ENCODE peak calls at places on chromosomes 6 and 20, in nine cellular contexts. One of them, this sample, is unnamed.
A peak's percentile ranks its signal among the peaks of the same experiment; 100 is the strongest.

GRCh38 chr20:59985864-59986263 is 27.6 kb downstream of the CDH26 start:
- DNase-seq in suprapubic skin: no peak
- DNase-seq in activated CD4-positive, alpha-beta T cell treated with anti-CD3 and anti-CD28 coated beads, Interleukin-2, amount 10 ng/mL, durations not matched to agents 7 days and 5 days: peak; percentile 12
- DNase-seq in substantia nigra: no peak
- DNase-seq in T-helper 22 cell: no peak
- DNase-seq in HCT116: no peak
- DNase-seq in stimulated activated CD4-positive, alpha-beta T cell treated with anti-CD3 and anti-CD28 coated beads, Interleukin-2, amount 100 ng/mL, for 48 hours: no peak
- DNase-seq in fibroblast of the aortic adventitia: no peak
- DNase-seq in MV-4-11: peak; percentile 43
- DNase-seq in this sample: no peak

GRCh38 chr6:152952866-152953509 is 29.9 kb downstream of the FBXO5 start:
- DNase-seq in suprapubic skin: no peak
- DNase-seq in activated CD4-positive, alpha-beta T cell treated with anti-CD3 and anti-CD28 coated beads, Interleukin-2, amount 10 ng/mL, durations not matched to agents 7 days and 5 days: peak; percentile 9
- DNase-seq in substantia nigra: no peak
- DNase-seq in T-helper 22 cell: no peak
- DNase-seq in HCT116: peak; percentile 32
- DNase-seq in stimulated activated CD4-positive, alpha-beta T cell treated with anti-CD3 and anti-CD28 coated beads, Interleukin-2, amount 100 ng/mL, for 48 hours: no peak
- DNase-seq in fibroblast of the aortic adventitia: peak; percentile 71
- DNase-seq in MV-4-11: peak; percentile 17
- DNase-seq in this sample: no peak

GRCh38 chr6:73382462-73383113 is 12.0 kb upstream of the DDX43 start:
- DNase-seq in suprapubic skin: no peak
- DNase-seq in activated CD4-positive, alpha-beta T cell treated with anti-CD3 and anti-CD28 coated beads, Interleukin-2, amount 10 ng/mL, durations not matched to agents 7 days and 5 days: no peak
- DNase-seq in substantia nigra: no peak
- DNase-seq in T-helper 22 cell: no peak
- DNase-seq in HCT116: peak; percentile 15
- DNase-seq in stimulated activated CD4-positive, alpha-beta T cell treated with anti-CD3 and anti-CD28 coated beads, Interleukin-2, amount 100 ng/mL, for 48 hours: no peak
- DNase-seq in fibroblast of the aortic adventitia: no peak
- DNase-seq in MV-4-11: no peak
- DNase-seq in this sample: no peak

GRCh38 chr6:81838031-81838430 is 85.5 kb upstream of the TENT5A start:
- DNase-seq in suprapubic skin: no peak
- DNase-seq in activated CD4-positive, alpha-beta T cell treated with anti-CD3 and anti-CD28 coated beads, Interleukin-2, amount 10 ng/mL, durations not matched to agents 7 days and 5 days: no peak
- DNase-seq in substantia nigra: no peak
- DNase-seq in T-helper 22 cell: no peak
- DNase-seq in HCT116: no peak
- DNase-seq in stimulated activated CD4-positive, alpha-beta T cell treated with anti-CD3 and anti-CD28 coated beads, Interleukin-2, amount 100 ng/mL, for 48 hours: no peak
- DNase-seq in fibroblast of the aortic adventitia: peak; percentile 71
- DNase-seq in MV-4-11: no peak
- DNase-seq in this sample: no peak

GRCh38 chr6:162733489-162733888 is 5.7 kb downstream of the PACRG start:
- DNase-seq in suprapubic skin: no peak
- DNase-seq in activated CD4-positive, alpha-beta T cell treated with anti-CD3 and anti-CD28 coated beads, Interleukin-2, amount 10 ng/mL, durations not matched to agents 7 days and 5 days: peak; percentile 15
- DNase-seq in substantia nigra: no peak
- DNase-seq in T-helper 22 cell: no peak
- DNase-seq in HCT116: no peak
- DNase-seq in stimulated activated CD4-positive, alpha-beta T cell treated with anti-CD3 and anti-CD28 coated beads, Interleukin-2, amount 100 ng/mL, for 48 hours: no peak
- DNase-seq in fibroblast of the aortic adventitia: no peak
- DNase-seq in MV-4-11: peak; percentile 36
- DNase-seq in this sample: peak; percentile 10

GRCh38 chr6:49300443-49300842 is 162.6 kb downstream of the MMUT start:
- DNase-seq in suprapubic skin: no peak
- DNase-seq in activated CD4-positive, alpha-beta T cell treated with anti-CD3 and anti-CD28 coated beads, Interleukin-2, amount 10 ng/mL, durations not matched to agents 7 days and 5 days: no peak
- DNase-seq in substantia nigra: no peak
- DNase-seq in T-helper 22 cell: no peak
- DNase-seq in HCT116: no peak
- DNase-seq in stimulated activated CD4-positive, alpha-beta T cell treated with anti-CD3 and anti-CD28 coated beads, Interleukin-2, amount 100 ng/mL, for 48 hours: no peak
- DNase-seq in fibroblast of the aortic adventitia: no peak
- DNase-seq in MV-4-11: no peak
- DNase-seq in this sample: no peak

GRCh38 chr20:63617876-63618265 is 9.0 kb downstream of the GMEB2 start:
- DNase-seq in suprapubic skin: no peak
- DNase-seq in activated CD4-positive, alpha-beta T cell treated with anti-CD3 and anti-CD28 coated beads, Interleukin-2, amount 10 ng/mL, durations not matched to agents 7 days and 5 days: no peak
- DNase-seq in substantia nigra: no peak
- DNase-seq in T-helper 22 cell: no peak
- DNase-seq in HCT116: no peak
- DNase-seq in stimulated activated CD4-positive, alpha-beta T cell treated with anti-CD3 and anti-CD28 coated beads, Interleukin-2, amount 100 ng/mL, for 48 hours: no peak
- DNase-seq in fibroblast of the aortic adventitia: no peak
- DNase-seq in MV-4-11: no peak
- DNase-seq in this sample: no peak

GRCh38 chr20:21101453-21102251 is 4.5 kb downstream of the LINC00237 start:
- DNase-seq in suprapubic skin: no peak
- DNase-seq in activated CD4-positive, alpha-beta T cell treated with anti-CD3 and anti-CD28 coated beads, Interleukin-2, amount 10 ng/mL, durations not matched to agents 7 days and 5 days: no peak
- DNase-seq in substantia nigra: peak; percentile 42
- DNase-seq in T-helper 22 cell: no peak
- DNase-seq in HCT116: no peak
- DNase-seq in stimulated activated CD4-positive, alpha-beta T cell treated with anti-CD3 and anti-CD28 coated beads, Interleukin-2, amount 100 ng/mL, for 48 hours: no peak
- DNase-seq in fibroblast of the aortic adventitia: no peak
- DNase-seq in MV-4-11: no peak
- DNase-seq in this sample: peak; percentile 17

GRCh38 chr6:170388113-170388512 is 81.6 kb downstream of the FAM120B start:
- DNase-seq in suprapubic skin: no peak
- DNase-seq in activated CD4-positive, alpha-beta T cell treated with anti-CD3 and anti-CD28 coated beads, Interleukin-2, amount 10 ng/mL, durations not matched to agents 7 days and 5 days: no peak
- DNase-seq in substantia nigra: no peak
- DNase-seq in T-helper 22 cell: no peak
- DNase-seq in HCT116: no peak
- DNase-seq in stimulated activated CD4-positive, alpha-beta T cell treated with anti-CD3 and anti-CD28 coated beads, Interleukin-2, amount 100 ng/mL, for 48 hours: no peak
- DNase-seq in fibroblast of the aortic adventitia: no peak
- DNase-seq in MV-4-11: no peak
- DNase-seq in this sample: no peak

This sample was measured in stimulated activated naive CD8-positive, alpha-beta T cell treated with anti-CD3 and anti-CD28 coated beads, Interleukin-15, Interleukin-2, amounts not matched to agents 100 U/mL and 50 U/mL, for 24 hours.